ENCODE peak calls at places on chromosomes 1 and 21, in six cellular contexts. One of them, this sample, is unnamed.

GRCh38 chr1:229258031-229258850 is 12.7 kb upstream of the RAB4A start:
- DNase-seq in right lobe of liver: no peak
- DNase-seq in ovary: peak; percentile 74
- DNase-seq in cardiac muscle cell: peak; percentile 79
- DNase-seq in CD8-positive, alpha-beta T cell: peak; percentile 24
- DNase-seq in GM06990: no peak
- DNase-seq in this sample: peak; percentile 28

GRCh38 chr1:101022294-101022693 is 3.3 kb downstream of the DPH5 start:
- DNase-seq in cardiac muscle cell: no peak
- DNase-seq in GM06990: no peak
- DNase-seq in ovary: no peak
- DNase-seq in right lobe of liver: no peak
- DNase-seq in CD8-positive, alpha-beta T cell: no peak
- DNase-seq in this sample: no peak

GRCh38 chr1:208536176-208536575 is 292.0 kb upstream of the PLXNA2 start:
- DNase-seq in GM06990: no peak
- DNase-seq in cardiac muscle cell: no peak
- DNase-seq in ovary: no peak
- DNase-seq in CD8-positive, alpha-beta T cell: no peak
- DNase-seq in right lobe of liver: no peak
- DNase-seq in this sample: peak; percentile 10

GRCh38 chr1:172905452-172905851 is 145.3 kb downstream of the TNFSF18 start:
- DNase-seq in GM06990: no peak
- DNase-seq in ovary: no peak
- DNase-seq in right lobe of liver: no peak
- DNase-seq in cardiac muscle cell: no peak
- DNase-seq in CD8-positive, alpha-beta T cell: no peak
- DNase-seq in this sample: peak; percentile 34

GRCh38 chr1:114122891-114123621 is 30.6 kb downstream of the SYT6 start:
- DNase-seq in right lobe of liver: no peak
- DNase-seq in CD8-positive, alpha-beta T cell: no peak
- DNase-seq in cardiac muscle cell: peak; percentile 41
- DNase-seq in ovary: no peak
- DNase-seq in GM06990: no peak
- DNase-seq in this sample: no peak

GRCh38 chr1:160365325-160365724 is 1.5 kb upstream of the NHLH1 start:
- DNase-seq in GM06990: no peak
- DNase-seq in CD8-positive, alpha-beta T cell: no peak
- DNase-seq in right lobe of liver: no peak
- DNase-seq in ovary: no peak
- DNase-seq in cardiac muscle cell: no peak
- DNase-seq in this sample: no peak

GRCh38 chr1:151862604-151863003 is 9.1 kb upstream of the THEM5 start:
- DNase-seq in GM06990: no peak
- DNase-seq in ovary: no peak
- DNase-seq in right lobe of liver: no peak
- DNase-seq in cardiac muscle cell: no peak
- DNase-seq in CD8-positive, alpha-beta T cell: no peak
- DNase-seq in this sample: no peak

GRCh38 chr1:72066431-72066830 is 215.9 kb downstream of the NEGR1 start:
- DNase-seq in cardiac muscle cell: no peak
- DNase-seq in GM06990: no peak
- DNase-seq in right lobe of liver: no peak
- DNase-seq in CD8-positive, alpha-beta T cell: no peak
- DNase-seq in ovary: no peak
- DNase-seq in this sample: no peak

GRCh38 chr1:101506541-101507164 is 269.8 kb downstream of the S1PR1 start:
- DNase-seq in GM06990: peak; percentile 8
- DNase-seq in ovary: no peak
- DNase-seq in right lobe of liver: no peak
- DNase-seq in cardiac muscle cell: peak; percentile 56
- DNase-seq in CD8-positive, alpha-beta T cell: no peak
- DNase-seq in this sample: no peak

GRCh38 chr21:32184485-32184884 is 94.4 kb downstream of the MIS18A start:
- DNase-seq in GM06990: no peak
- DNase-seq in cardiac muscle cell: no peak
- DNase-seq in right lobe of liver: no peak
- DNase-seq in CD8-positive, alpha-beta T cell: no peak
- DNase-seq in ovary: no peak
- DNase-seq in this sample: no peak
- TF ChIP-seq CTCF in GM06990: no peak
- TF ChIP-seq CTCF in cardiac muscle cell: no peak
- TF ChIP-seq CTCF in right lobe of liver: no peak
- TF ChIP-seq CTCF in CD8-positive, alpha-beta T cell: no peak
- TF ChIP-seq CTCF in ovary: no peak
- TF ChIP-seq CTCF in this sample: no peak

DNA sequence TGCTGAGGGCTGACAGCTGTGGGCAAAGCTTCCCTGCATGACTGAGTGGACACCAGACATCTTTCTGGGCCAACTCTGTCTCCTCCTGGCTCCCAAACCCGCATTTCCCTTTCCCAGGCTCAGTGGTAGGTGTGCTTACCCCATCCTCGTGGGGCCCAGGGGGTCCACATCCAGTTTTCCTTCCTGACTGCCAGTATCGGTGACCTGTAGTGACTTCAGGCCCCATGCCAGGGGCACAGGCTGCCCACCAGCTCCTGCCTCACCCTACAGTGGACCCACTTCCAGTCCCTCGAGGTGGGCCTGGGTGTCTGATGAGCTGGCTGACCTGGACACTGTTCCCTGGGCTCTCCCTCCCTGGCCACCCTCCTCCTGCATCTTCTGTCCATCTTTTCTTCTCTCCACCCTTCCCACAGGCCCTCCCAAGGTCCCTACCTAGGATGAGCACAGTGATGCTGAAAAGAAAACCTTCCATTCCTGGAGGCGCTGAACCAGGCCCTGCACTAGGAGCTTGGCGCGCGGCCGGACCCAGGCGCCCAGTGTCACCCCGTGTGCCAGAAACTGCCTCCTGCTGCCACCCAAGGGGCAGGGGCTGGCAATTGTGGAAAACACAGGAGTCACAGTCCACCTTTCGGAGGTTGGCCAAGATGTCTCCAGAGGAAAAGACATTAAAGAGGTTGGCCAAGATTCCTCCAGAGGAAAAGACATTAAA is 67.1 kb downstream of the RUNX3 start:
- DNase-seq in ovary: no peak
- DNase-seq in right lobe of liver: no peak
- DNase-seq in GM06990: no peak
- DNase-seq in CD8-positive, alpha-beta T cell: no peak
- DNase-seq in cardiac muscle cell: no peak
- DNase-seq in this sample: no peak
- H3K27me3 ChIP-seq in ovary: no peaks in the 10 kb centered on the region
- H3K27me3 ChIP-seq in right lobe of liver: no peaks in the 10 kb centered on the region
- H3K27me3 ChIP-seq in GM06990: no peaks in the 10 kb centered on the region
- H3K27me3 ChIP-seq in CD8-positive, alpha-beta T cell: no peaks in the 10 kb centered on the region
- H3K27me3 ChIP-seq in cardiac muscle cell: no peaks in the 10 kb centered on the region
- H3K27me3 ChIP-seq in this sample: peaks cover 33% of the 10 kb centered on the region

GRCh38 chr1:112507896-112508241 is 896 bp upstream of the WNT2B start:
- DNase-seq in GM06990: no peak
- DNase-seq in cardiac muscle cell: peak; percentile 22
- DNase-seq in CD8-positive, alpha-beta T cell: no peak
- DNase-seq in right lobe of liver: no peak
- DNase-seq in ovary: peak; percentile 58
- DNase-seq in this sample: no peak

GRCh38 chr1:112508242-112509004 is at the start of gene WNT2B:
- DNase-seq in cardiac muscle cell: peak; percentile 22
- DNase-seq in right lobe of liver: no peak
- DNase-seq in ovary: peak; percentile 53
- DNase-seq in CD8-positive, alpha-beta T cell: peak; percentile 20
- DNase-seq in GM06990: peak; percentile 54
- DNase-seq in this sample: no peak

GRCh38 chr1:112509005-112509659 is 367 bp downstream of the WNT2B start:
- DNase-seq in GM06990: peak; percentile 24
- DNase-seq in CD8-positive, alpha-beta T cell: no peak
- DNase-seq in right lobe of liver: no peak
- DNase-seq in cardiac muscle cell: no peak
- DNase-seq in ovary: peak; percentile 65
- DNase-seq in this sample: no peak

GRCh38 chr1:112510340-112510739 is 1.6 kb downstream of the WNT2B start:
- DNase-seq in cardiac muscle cell: no peak
- DNase-seq in ovary: no peak
- DNase-seq in GM06990: no peak
- DNase-seq in right lobe of liver: no peak
- DNase-seq in CD8-positive, alpha-beta T cell: no peak
- DNase-seq in this sample: no peak

GRCh38 chr1:112509660-112510178 is 954 bp downstream of the WNT2B start:
- DNase-seq in cardiac muscle cell: no peak
- DNase-seq in right lobe of liver: no peak
- DNase-seq in CD8-positive, alpha-beta T cell: no peak
- DNase-seq in ovary: no peak
- DNase-seq in GM06990: no peak
- DNase-seq in this sample: no peak
- H3K4me3 ChIP-seq in cardiac muscle cell: no peak overlapping the region
- H3K4me3 ChIP-seq in right lobe of liver: no peak overlapping the region
- H3K4me3 ChIP-seq in CD8-positive, alpha-beta T cell: no peak overlapping the region
- H3K4me3 ChIP-seq in ovary: peak overlapping the region; percentile 51
- H3K4me3 ChIP-seq in GM06990: no peak overlapping the region
- H3K4me3 ChIP-seq in this sample: peak overlapping the region; percentile 29

DNA sequence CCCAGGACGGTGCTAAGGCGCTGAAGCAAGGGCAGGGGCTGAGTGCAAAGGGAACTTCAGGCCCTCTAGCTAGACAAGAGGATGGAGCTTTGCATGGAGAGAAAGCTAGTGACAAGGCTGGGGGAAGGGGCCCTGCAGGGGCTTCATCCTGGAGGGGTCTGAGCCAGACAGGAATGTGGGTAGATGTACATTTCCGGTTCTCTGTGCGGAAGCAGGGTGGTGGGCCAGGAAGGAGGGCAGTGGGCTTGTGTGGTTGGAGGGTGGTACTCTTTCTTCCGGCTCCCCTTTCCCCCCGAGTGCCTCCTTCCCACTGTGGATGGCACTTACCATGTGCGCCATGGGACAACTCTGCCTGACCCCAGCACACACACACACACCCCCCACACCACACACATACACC is 1.5 kb downstream of the KISS1 start:
- DNase-seq in right lobe of liver: no peak
- DNase-seq in CD8-positive, alpha-beta T cell: no peak
- DNase-seq in ovary: no peak
- DNase-seq in GM06990: no peak
- DNase-seq in cardiac muscle cell: no peak
- DNase-seq in this sample: no peak
- TF ChIP-seq CTCF in right lobe of liver: no peak
- TF ChIP-seq CTCF in CD8-positive, alpha-beta T cell: no peak
- TF ChIP-seq CTCF in ovary: no peak
- TF ChIP-seq CTCF in GM06990: no peak
- TF ChIP-seq CTCF in cardiac muscle cell: no peak
- TF ChIP-seq CTCF in this sample: no peak

DNA sequence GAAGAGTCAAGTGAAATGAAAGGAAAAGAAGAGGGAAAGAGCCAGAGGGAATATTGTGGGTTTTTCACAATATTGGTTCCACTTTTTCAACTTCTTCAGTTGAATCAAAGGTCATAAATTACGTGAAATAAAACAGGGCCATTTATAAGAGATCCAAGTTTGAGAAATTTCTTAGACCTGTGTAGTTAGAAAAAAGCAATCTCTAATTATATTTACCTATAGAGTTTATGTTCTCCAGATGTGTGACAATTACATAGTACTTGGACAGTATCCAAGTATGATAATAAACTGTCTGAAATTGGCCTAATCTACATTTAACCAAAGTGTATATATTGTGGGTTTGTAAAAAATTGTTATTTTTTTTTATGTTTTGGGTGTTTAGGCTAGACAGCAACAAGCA is 14.4 kb downstream of the DR1 start:
- DNase-seq in ovary: no peak
- DNase-seq in right lobe of liver: no peak
- DNase-seq in CD8-positive, alpha-beta T cell: no peak
- DNase-seq in GM06990: no peak
- DNase-seq in cardiac muscle cell: no peak
- DNase-seq in this sample: no peak
- H3K27me3 ChIP-seq in ovary: no peaks in the 10 kb centered on the region
- H3K27me3 ChIP-seq in right lobe of liver: no peaks in the 10 kb centered on the region
- H3K27me3 ChIP-seq in CD8-positive, alpha-beta T cell: no peaks in the 10 kb centered on the region
- H3K27me3 ChIP-seq in GM06990: no peaks in the 10 kb centered on the region
- H3K27me3 ChIP-seq in cardiac muscle cell: no peaks in the 10 kb centered on the region
- H3K27me3 ChIP-seq in this sample: no peaks in the 10 kb centered on the region

GRCh38 chr1:218412181-218412580 is 67.0 kb downstream of the TGFB2 start:
- DNase-seq in right lobe of liver: no peak
- DNase-seq in ovary: no peak
- DNase-seq in GM06990: no peak
- DNase-seq in cardiac muscle cell: no peak
- DNase-seq in CD8-positive, alpha-beta T cell: no peak
- DNase-seq in this sample: no peak

GRCh38 chr1:218415726-218416125 is 70.6 kb downstream of the TGFB2 start:
- DNase-seq in GM06990: no peak
- DNase-seq in ovary: no peak
- DNase-seq in right lobe of liver: no peak
- DNase-seq in CD8-positive, alpha-beta T cell: no peak
- DNase-seq in cardiac muscle cell: no peak
- DNase-seq in this sample: no peak

GRCh38 chr1:218411101-218411500 is 66.0 kb downstream of the TGFB2 start:
- DNase-seq in GM06990: no peak
- DNase-seq in right lobe of liver: no peak
- DNase-seq in ovary: no peak
- DNase-seq in CD8-positive, alpha-beta T cell: no peak
- DNase-seq in cardiac muscle cell: no peak
- DNase-seq in this sample: no peak

GRCh38 chr1:218414060-218414728 is 69.1 kb downstream of the TGFB2 start:
- DNase-seq in CD8-positive, alpha-beta T cell: no peak
- DNase-seq in ovary: no peak
- DNase-seq in GM06990: no peak
- DNase-seq in cardiac muscle cell: no peak
- DNase-seq in right lobe of liver: no peak
- DNase-seq in this sample: no peak

DNA sequence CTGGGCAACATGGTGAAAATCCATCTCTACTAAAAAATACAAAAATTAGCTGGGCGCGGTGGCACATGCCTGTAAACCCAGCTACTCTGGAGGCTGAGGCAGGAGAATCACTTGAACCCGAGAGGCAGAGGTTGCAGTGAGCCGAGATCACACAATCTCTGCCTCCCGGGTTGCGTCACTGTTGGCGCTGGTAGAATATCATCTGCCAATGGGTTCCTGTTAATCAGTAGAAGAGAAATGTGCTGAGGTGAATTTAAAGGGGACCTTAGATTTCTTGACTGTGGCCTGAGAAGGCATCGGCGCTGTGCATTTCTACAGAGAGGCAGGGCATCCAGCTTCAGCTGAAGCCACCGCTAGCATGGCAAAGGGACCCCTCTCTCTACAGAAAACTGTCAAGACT is 68.0 kb downstream of the TGFB2 start:
- DNase-seq in cardiac muscle cell: no peak
- DNase-seq in ovary: no peak
- DNase-seq in GM06990: no peak
- DNase-seq in CD8-positive, alpha-beta T cell: no peak
- DNase-seq in right lobe of liver: no peak
- DNase-seq in this sample: no peak
- H3K4me3 ChIP-seq in cardiac muscle cell: no peak overlapping the region
- H3K4me3 ChIP-seq in ovary: no peak overlapping the region
- H3K4me3 ChIP-seq in GM06990: no peak overlapping the region
- H3K4me3 ChIP-seq in CD8-positive, alpha-beta T cell: no peak overlapping the region
- H3K4me3 ChIP-seq in right lobe of liver: no peak overlapping the region
- H3K4me3 ChIP-seq in this sample: no peak overlapping the region

GRCh38 chr1:17984510-17985085 is 123.0 kb upstream of the IGSF21 start:
- DNase-seq in ovary: no peak
- DNase-seq in CD8-positive, alpha-beta T cell: no peak
- DNase-seq in GM06990: no peak
- DNase-seq in cardiac muscle cell: peak; percentile 47
- DNase-seq in right lobe of liver: no peak
- DNase-seq in this sample: no peak
- TF ChIP-seq CTCF in ovary: no peak
- TF ChIP-seq CTCF in CD8-positive, alpha-beta T cell: peak; percentile 35
- TF ChIP-seq CTCF in GM06990: peak; percentile 74
- TF ChIP-seq CTCF in cardiac muscle cell: peak; percentile 49
- TF ChIP-seq CTCF in right lobe of liver: peak; percentile 74
- TF ChIP-seq CTCF in this sample: peak; percentile 42